ENCODE peak calls at places on chromosomes 11 and 22, in ten cellular contexts. One of them, this sample, is unnamed.

GRCh38 chr22:46089426-46090041 is 60.8 kb upstream of the PPARA start:
- DNase-seq in RWPE1: no peak
- DNase-seq in nephron progenitor cell: no peak
- DNase-seq in Calu3: no peak
- DNase-seq in fibroblast of the aortic adventitia: no peak
- DNase-seq in fibroblast of villous mesenchyme: peak; percentile 14
- DNase-seq in GM23338: no peak
- DNase-seq in psoas muscle: peak; percentile 54
- DNase-seq in fibroblast of mammary gland: no peak
- DNase-seq in breast epithelium: no peak
- DNase-seq in this sample: no peak

GRCh38 chr11:73528877-73529530 is 68.9 kb downstream of the FAM168A start:
- DNase-seq in nephron progenitor cell: no peak
- DNase-seq in psoas muscle: no peak
- DNase-seq in fibroblast of mammary gland: no peak
- DNase-seq in fibroblast of villous mesenchyme: no peak
- DNase-seq in Calu3: peak; percentile 8
- DNase-seq in GM23338: peak; percentile 42
- DNase-seq in RWPE1: no peak
- DNase-seq in breast epithelium: no peak
- DNase-seq in fibroblast of the aortic adventitia: no peak
- DNase-seq in this sample: no peak

GRCh38 chr22:22011964-22012363 is 29.4 kb upstream of the TOP3B start:
- DNase-seq in Calu3: no peak
- DNase-seq in breast epithelium: no peak
- DNase-seq in fibroblast of mammary gland: no peak
- DNase-seq in nephron progenitor cell: no peak
- DNase-seq in RWPE1: no peak
- DNase-seq in psoas muscle: no peak
- DNase-seq in fibroblast of the aortic adventitia: no peak
- DNase-seq in fibroblast of villous mesenchyme: no peak
- DNase-seq in GM23338: no peak
- DNase-seq in this sample: no peak

GRCh38 chr11:83069441-83070043 is 2.2 kb downstream of the RAB30 start:
- DNase-seq in nephron progenitor cell: no peak
- DNase-seq in Calu3: no peak
- DNase-seq in fibroblast of mammary gland: no peak
- DNase-seq in RWPE1: no peak
- DNase-seq in GM23338: no peak
- DNase-seq in psoas muscle: no peak
- DNase-seq in breast epithelium: no peak
- DNase-seq in fibroblast of villous mesenchyme: peak; percentile 6
- DNase-seq in fibroblast of the aortic adventitia: no peak
- DNase-seq in this sample: no peak

GRCh38 chr22:28349114-28349513 is 330.5 kb downstream of the TTC28 start:
- DNase-seq in fibroblast of the aortic adventitia: no peak
- DNase-seq in GM23338: no peak
- DNase-seq in nephron progenitor cell: no peak
- DNase-seq in psoas muscle: no peak
- DNase-seq in breast epithelium: no peak
- DNase-seq in RWPE1: no peak
- DNase-seq in Calu3: no peak
- DNase-seq in fibroblast of villous mesenchyme: no peak
- DNase-seq in fibroblast of mammary gland: no peak
- DNase-seq in this sample: no peak

GRCh38 chr11:113142508-113142907 is 171.9 kb upstream of the TTC12 start:
- DNase-seq in GM23338: no peak
- DNase-seq in fibroblast of mammary gland: no peak
- DNase-seq in Calu3: no peak
- DNase-seq in RWPE1: no peak
- DNase-seq in psoas muscle: no peak
- DNase-seq in fibroblast of the aortic adventitia: no peak
- DNase-seq in nephron progenitor cell: no peak
- DNase-seq in breast epithelium: no peak
- DNase-seq in fibroblast of villous mesenchyme: no peak
- DNase-seq in this sample: no peak

GRCh38 chr22:32810241-32811133 is 9.0 kb downstream of the TIMP3 start:
- DNase-seq in Calu3: no peak
- DNase-seq in nephron progenitor cell: no peak
- DNase-seq in RWPE1: no peak
- DNase-seq in fibroblast of villous mesenchyme: peak; percentile 82
- DNase-seq in breast epithelium: no peak
- DNase-seq in GM23338: peak; percentile 62
- DNase-seq in fibroblast of the aortic adventitia: no peak
- DNase-seq in fibroblast of mammary gland: no peak
- DNase-seq in psoas muscle: no peak
- DNase-seq in this sample: no peak

GRCh38 chr11:38867338-38867737 is 2269.3 kb upstream of the RAG2 start:
- DNase-seq in breast epithelium: no peak
- DNase-seq in RWPE1: no peak
- DNase-seq in fibroblast of villous mesenchyme: no peak
- DNase-seq in nephron progenitor cell: no peak
- DNase-seq in Calu3: no peak
- DNase-seq in psoas muscle: no peak
- DNase-seq in fibroblast of the aortic adventitia: no peak
- DNase-seq in fibroblast of mammary gland: no peak
- DNase-seq in GM23338: no peak
- DNase-seq in this sample: no peak

GRCh38 chr11:26137651-26138050 is 194.3 kb upstream of the ANO3 start:
- DNase-seq in nephron progenitor cell: no peak
- DNase-seq in fibroblast of villous mesenchyme: no peak
- DNase-seq in breast epithelium: no peak
- DNase-seq in fibroblast of the aortic adventitia: peak; percentile 7
- DNase-seq in fibroblast of mammary gland: peak; percentile 6
- DNase-seq in GM23338: no peak
- DNase-seq in RWPE1: no peak
- DNase-seq in Calu3: no peak
- DNase-seq in psoas muscle: no peak
- DNase-seq in this sample: no peak

GRCh38 chr22:37331034-37331428 is 48.7 kb downstream of the CYTH4 start:
- DNase-seq in fibroblast of villous mesenchyme: peak; percentile 51
- DNase-seq in psoas muscle: no peak
- DNase-seq in fibroblast of the aortic adventitia: peak; percentile 51
- DNase-seq in RWPE1: peak; percentile 59
- DNase-seq in fibroblast of mammary gland: peak; percentile 78
- DNase-seq in GM23338: no peak
- DNase-seq in nephron progenitor cell: no peak
- DNase-seq in breast epithelium: no peak
- DNase-seq in Calu3: peak; percentile 63
- DNase-seq in this sample: no peak

GRCh38 chr11:71341173-71341572 is 88.8 kb upstream of the SHANK2 start:
- DNase-seq in fibroblast of mammary gland: no peak
- DNase-seq in GM23338: no peak
- DNase-seq in psoas muscle: peak; percentile 0
- DNase-seq in fibroblast of the aortic adventitia: no peak
- DNase-seq in fibroblast of villous mesenchyme: no peak
- DNase-seq in nephron progenitor cell: no peak
- DNase-seq in RWPE1: no peak
- DNase-seq in Calu3: no peak
- DNase-seq in breast epithelium: no peak
- DNase-seq in this sample: no peak

GRCh38 chr11:71341596-71341995 is 89.2 kb upstream of the SHANK2 start:
- DNase-seq in fibroblast of the aortic adventitia: no peak
- DNase-seq in GM23338: no peak
- DNase-seq in psoas muscle: peak; percentile 40
- DNase-seq in nephron progenitor cell: no peak
- DNase-seq in Calu3: no peak
- DNase-seq in RWPE1: no peak
- DNase-seq in breast epithelium: no peak
- DNase-seq in fibroblast of villous mesenchyme: no peak
- DNase-seq in fibroblast of mammary gland: no peak
- DNase-seq in this sample: no peak

GRCh38 chr11:71342951-71343827 is 90.8 kb upstream of the SHANK2 start:
- DNase-seq in fibroblast of the aortic adventitia: peak; percentile 13
- DNase-seq in Calu3: peak; percentile 76
- DNase-seq in nephron progenitor cell: peak; percentile 63
- DNase-seq in GM23338: peak; percentile 91
- DNase-seq in psoas muscle: peak; percentile 28
- DNase-seq in RWPE1: peak; percentile 63
- DNase-seq in fibroblast of villous mesenchyme: peak; percentile 26
- DNase-seq in fibroblast of mammary gland: peak; percentile 36
- DNase-seq in breast epithelium: no peak
- DNase-seq in this sample: no peak

GRCh38 chr11:71342116-71342515 is 89.7 kb upstream of the SHANK2 start:
- DNase-seq in Calu3: no peak
- DNase-seq in GM23338: no peak
- DNase-seq in fibroblast of villous mesenchyme: peak; percentile 70
- DNase-seq in fibroblast of mammary gland: peak; percentile 55
- DNase-seq in RWPE1: no peak
- DNase-seq in psoas muscle: no peak
- DNase-seq in nephron progenitor cell: no peak
- DNase-seq in fibroblast of the aortic adventitia: peak; percentile 9
- DNase-seq in breast epithelium: no peak
- DNase-seq in this sample: no peak

DNA sequence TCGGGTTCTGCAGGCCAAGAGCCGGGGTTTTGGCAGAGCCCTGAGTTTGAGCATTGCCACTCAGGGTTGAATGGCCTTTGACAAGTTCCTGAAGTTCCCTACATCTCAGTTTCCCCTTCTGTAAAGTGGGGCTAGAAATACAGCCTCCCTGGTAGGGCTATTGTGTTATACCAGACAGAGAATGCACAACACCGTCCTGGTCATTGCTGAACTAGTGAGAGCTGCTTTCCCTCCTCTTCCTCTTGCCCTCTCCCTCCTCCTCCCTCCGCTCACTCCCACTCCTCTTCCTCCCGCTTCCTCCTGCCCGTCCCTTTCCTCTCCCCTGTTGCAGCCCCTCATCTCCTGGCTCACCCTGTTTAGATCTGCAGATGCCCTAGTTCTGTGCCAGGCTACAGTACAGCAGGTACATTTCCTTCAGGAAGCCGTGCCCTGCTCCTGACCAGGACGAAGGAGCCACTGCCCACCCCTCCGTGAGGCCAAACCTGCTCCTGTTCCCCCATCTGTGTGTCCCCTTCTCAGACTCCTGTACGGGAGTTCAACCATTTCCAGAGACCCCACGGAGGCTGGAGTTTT is 91.5 kb upstream of the SHANK2 start:
- DNase-seq in psoas muscle: no peak
- DNase-seq in fibroblast of villous mesenchyme: no peak
- DNase-seq in GM23338: no peak
- DNase-seq in breast epithelium: no peak
- DNase-seq in Calu3: no peak
- DNase-seq in RWPE1: no peak
- DNase-seq in fibroblast of mammary gland: no peak
- DNase-seq in fibroblast of the aortic adventitia: no peak
- DNase-seq in nephron progenitor cell: no peak
- DNase-seq in this sample: no peak
- TF ChIP-seq CTCF in psoas muscle: no peak
- TF ChIP-seq CTCF in fibroblast of villous mesenchyme: no peak
- TF ChIP-seq CTCF in GM23338: no peak
- TF ChIP-seq CTCF in breast epithelium: no peak
- TF ChIP-seq CTCF in Calu3: no peak
- TF ChIP-seq CTCF in RWPE1: no peak
- TF ChIP-seq CTCF in fibroblast of mammary gland: no peak
- TF ChIP-seq CTCF in fibroblast of the aortic adventitia: no peak
- TF ChIP-seq CTCF in nephron progenitor cell: no peak
- TF ChIP-seq CTCF in this sample: peak; percentile 9

DNA sequence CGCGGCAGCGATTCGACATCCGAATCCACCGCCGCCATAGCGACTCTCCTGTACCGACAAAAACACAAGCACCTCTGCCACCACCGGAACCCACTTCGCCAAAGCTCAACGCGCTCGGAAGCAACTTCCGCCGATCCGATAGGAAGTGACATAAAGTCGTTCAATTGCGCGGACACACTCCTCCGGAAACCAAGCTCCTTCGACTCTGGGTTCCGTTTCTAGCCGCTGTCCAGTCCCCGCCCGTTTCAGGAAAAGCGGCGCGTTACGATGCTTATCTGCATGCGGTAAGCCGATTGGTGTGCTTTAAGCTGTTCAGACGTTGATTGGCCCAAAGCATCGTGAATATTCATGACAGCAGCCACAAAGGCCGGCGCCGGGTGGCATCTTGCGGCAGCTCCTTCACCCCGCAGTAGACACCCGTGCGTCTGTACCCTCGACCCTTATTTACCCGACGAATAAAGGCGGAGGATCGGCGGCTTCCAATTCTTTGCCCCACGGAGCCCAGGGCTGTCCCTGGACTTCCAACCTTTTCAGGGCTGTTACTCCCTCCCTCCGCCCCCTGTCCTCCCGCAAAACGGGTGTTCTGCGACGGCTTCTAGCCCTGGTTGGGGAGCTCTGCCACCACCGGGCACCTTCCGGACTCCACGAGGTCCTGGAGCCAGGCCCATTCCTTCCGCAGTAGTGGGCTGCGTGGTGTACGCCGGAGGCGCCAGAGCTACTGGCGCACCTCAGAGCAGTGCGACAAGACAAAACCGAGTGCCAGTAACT is at the start of gene TUT1:
- DNase-seq in RWPE1: peak; percentile 89
- DNase-seq in breast epithelium: peak; percentile 99
- DNase-seq in psoas muscle: peak; percentile 97
- DNase-seq in Calu3: peak; percentile 94
- DNase-seq in fibroblast of the aortic adventitia: peak; percentile 99
- DNase-seq in nephron progenitor cell: peak; percentile 91
- DNase-seq in GM23338: peak; percentile 100
- DNase-seq in fibroblast of villous mesenchyme: peak; percentile 100
- DNase-seq in fibroblast of mammary gland: peak; percentile 99
- DNase-seq in this sample: peak; percentile 94
- TF ChIP-seq CTCF in RWPE1: no peak
- TF ChIP-seq CTCF in breast epithelium: no peak
- TF ChIP-seq CTCF in psoas muscle: no peak
- TF ChIP-seq CTCF in Calu3: no peak
- TF ChIP-seq CTCF in fibroblast of the aortic adventitia: no peak
- TF ChIP-seq CTCF in nephron progenitor cell: no peak
- TF ChIP-seq CTCF in GM23338: no peak
- TF ChIP-seq CTCF in fibroblast of villous mesenchyme: no peak
- TF ChIP-seq CTCF in fibroblast of mammary gland: no peak
- TF ChIP-seq CTCF in this sample: no peak

GRCh38 chr11:68038718-68039525 is at the start of gene TCIRG1:
- DNase-seq in GM23338: peak; percentile 83
- DNase-seq in fibroblast of the aortic adventitia: peak; percentile 77
- DNase-seq in breast epithelium: peak; percentile 80
- DNase-seq in fibroblast of villous mesenchyme: peak; percentile 90
- DNase-seq in Calu3: peak; percentile 78
- DNase-seq in nephron progenitor cell: peak; percentile 61
- DNase-seq in RWPE1: peak; percentile 81
- DNase-seq in fibroblast of mammary gland: peak; percentile 80
- DNase-seq in psoas muscle: peak; percentile 90
- DNase-seq in this sample: no peak
- TF ChIP-seq CTCF in GM23338: no peak
- TF ChIP-seq CTCF in fibroblast of the aortic adventitia: no peak
- TF ChIP-seq CTCF in breast epithelium: peak; percentile 25
- TF ChIP-seq CTCF in fibroblast of villous mesenchyme: no peak
- TF ChIP-seq CTCF in Calu3: no peak
- TF ChIP-seq CTCF in nephron progenitor cell: no peak
- TF ChIP-seq CTCF in RWPE1: no peak
- TF ChIP-seq CTCF in fibroblast of mammary gland: no peak
- TF ChIP-seq CTCF in psoas muscle: no peak
- TF ChIP-seq CTCF in this sample: no peak

DNA sequence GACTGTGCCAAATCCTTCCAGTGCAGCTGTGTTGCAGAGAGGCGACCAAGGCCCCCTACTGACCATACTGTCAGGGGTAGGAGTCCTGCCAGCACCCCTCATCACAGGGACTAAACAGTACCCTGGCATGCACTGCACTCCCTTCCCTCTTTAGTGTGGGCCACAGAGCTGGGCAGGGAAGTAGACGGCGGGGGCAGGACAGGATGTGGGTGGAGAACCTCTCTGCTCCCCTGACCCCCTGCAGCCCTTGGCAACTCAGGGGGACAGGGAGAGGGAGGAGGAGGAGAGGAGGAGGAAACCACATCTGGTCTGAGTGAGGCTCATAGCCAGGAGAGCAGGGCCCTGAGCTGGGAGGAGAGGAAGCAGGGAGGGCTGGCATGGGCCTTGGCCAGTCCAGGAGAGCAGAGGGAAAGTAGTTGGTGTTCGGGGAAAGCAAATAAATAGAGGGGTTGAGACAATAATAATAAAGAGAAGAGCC is 61.7 kb downstream of the RPUSD4 start:
- DNase-seq in Calu3: no peak
- DNase-seq in fibroblast of mammary gland: no peak
- DNase-seq in RWPE1: no peak
- DNase-seq in fibroblast of villous mesenchyme: peak; percentile 34
- DNase-seq in GM23338: no peak
- DNase-seq in psoas muscle: no peak
- DNase-seq in breast epithelium: no peak
- DNase-seq in fibroblast of the aortic adventitia: no peak
- DNase-seq in nephron progenitor cell: no peak
- DNase-seq in this sample: no peak
- TF ChIP-seq CTCF in Calu3: no peak
- TF ChIP-seq CTCF in fibroblast of mammary gland: no peak
- TF ChIP-seq CTCF in RWPE1: no peak
- TF ChIP-seq CTCF in fibroblast of villous mesenchyme: peak; percentile 11
- TF ChIP-seq CTCF in GM23338: no peak
- TF ChIP-seq CTCF in psoas muscle: no peak
- TF ChIP-seq CTCF in breast epithelium: no peak
- TF ChIP-seq CTCF in fibroblast of the aortic adventitia: no peak
- TF ChIP-seq CTCF in nephron progenitor cell: no peak
- TF ChIP-seq CTCF in this sample: no peak